ENCODE peak calls at places on chromosome 9, in ten cellular contexts. R is body of pancreas; C is GM12878; A is SK-MEL-5; Y is activated T-cell treated with anti-CD3 and anti-CD28 coated beads, Interleukin-2, amount 50 U/mL, for 72 hours; J is left cardiac atrium; E is T-helper 9 cell; W is ELR; N is NCI-H1417; T is hippocampal formation. P is an unnamed sample.

GRCh38 chr9:124594673-124595072 is 87.5 kb upstream of the NR5A1 start:
- DNase-seq in J (no peak), Y (no peak), N (no peak), E (no peak), A (peak; percentile 28), R (no peak), C (no peak), T (no peak), W (no peak), P (no peak)

GRCh38 chr9:16023466-16023865 is 470.6 kb downstream of the CCDC171 start:
- DNase-seq in E (no peak), A (no peak), Y (no peak), J (no peak), N (no peak), T (no peak), W (peak; percentile 86), C (no peak), R (no peak), P (no peak)

GRCh38 chr9:97997330-97998276 is 14.5 kb downstream of the ANP32B start:
- DNase-seq in J (no peak), Y (no peak), E (no peak), W (no peak), N (no peak), R (no peak), A (no peak), T (no peak), C (no peak), P (peak; percentile 51)

GRCh38 chr9:77753183-77753582 is 105.1 kb upstream of the GNA14 start:
- DNase-seq in Y (no peak), W (no peak), N (no peak), A (no peak), C (no peak), E (no peak), R (no peak), J (no peak), T (no peak), P (no peak)

GRCh38 chr9:127910613-127911205 is 6.1 kb downstream of the ST6GALNAC4 start:
- DNase-seq in J (no peak), C (no peak), N (no peak), R (no peak), Y (no peak), T (no peak), A (no peak), W (peak; percentile 51), E (no peak), P (no peak)

GRCh38 chr9:121751686-121752445 is 100.4 kb downstream of the DAB2IP start:
- DNase-seq in T (no peak), N (no peak), J (no peak), A (no peak), C (no peak), Y (no peak), E (no peak), W (no peak), R (no peak), P (no peak)

GRCh38 chr9:36284226-36284625 is 26.0 kb upstream of the GNE start:
- DNase-seq in Y (no peak), R (no peak), W (peak; percentile 63), N (no peak), A (no peak), C (no peak), J (no peak), E (no peak), T (no peak), P (no peak)

GRCh38 chr9:6758418-6759113 is 793 bp downstream of the KDM4C start:
- DNase-seq in C (no peak), A (peak; percentile 28), R (peak; percentile 66), N (no peak), W (peak; percentile 67), E (peak; percentile 48), J (peak; percentile 54), T (peak; percentile 38), Y (peak; percentile 53), P (peak; percentile 75)

GRCh38 chr9:132671620-132672412 is 1.6 kb downstream of the GTF3C4 start:
- DNase-seq in C (no peak), R (no peak), N (no peak), J (no peak), Y (no peak), E (no peak), A (no peak), T (no peak), W (peak; percentile 79), P (no peak)

GRCh38 chr9:134644715-134645606 is 3.4 kb downstream of the COL5A1 start:
- DNase-seq in N (no peak), Y (no peak), R (peak; percentile 50), A (no peak), C (no peak), E (no peak), T (no peak), W (peak; percentile 96), J (peak; percentile 78), P (peak; percentile 86)

GRCh38 chr9:119905706-119906105 is 536.5 kb upstream of the BRINP1 start:
- DNase-seq in A (no peak), T (no peak), J (no peak), N (peak; percentile 55), R (no peak), C (no peak), E (no peak), W (no peak), Y (no peak), P (no peak)

GRCh38 chr9:127878001-127878651 is 651 bp upstream of the AK1 start:
- DNase-seq in C (no peak), J (no peak), Y (no peak), E (no peak), R (no peak), A (no peak), N (no peak), T (no peak), W (no peak), P (no peak)

GRCh38 chr9:100602302-100602930 is 24.5 kb downstream of the CAVIN4 start:
- DNase-seq in A (peak; percentile 80), J (no peak), W (peak; percentile 70), E (no peak), N (peak; percentile 70), C (no peak), Y (no peak), R (peak; percentile 62), T (peak; percentile 40), P (no peak)

GRCh38 chr9:94945191-94946144 is 219.0 kb downstream of the AOPEP start:
- DNase-seq in E (no peak), C (no peak), R (peak; percentile 35), A (no peak), T (peak; percentile 70), Y (no peak), J (peak; percentile 70), W (peak; percentile 88), N (no peak), P (peak; percentile 60)

GRCh38 chr9:26809795-26810194 is 82.8 kb downstream of the CAAP1 start:
- DNase-seq in C (no peak), T (no peak), Y (no peak), A (no peak), E (no peak), J (no peak), W (peak; percentile 68), R (no peak), N (no peak), P (no peak)

GRCh38 chr9:111691686-111692329 is 30.4 kb downstream of the GNG10 start:
- DNase-seq in T (peak; percentile 47), J (no peak), N (no peak), A (peak; percentile 81), W (peak; percentile 67), R (no peak), E (no peak), Y (no peak), C (no peak), P (no peak)

GRCh38 chr9:108125541-108125940 is 636.0 kb upstream of the KLF4 start:
- DNase-seq in N (no peak), T (no peak), W (peak; percentile 15), J (no peak), R (no peak), C (no peak), A (peak; percentile 60), E (no peak), Y (no peak), P (no peak)

GRCh38 chr9:101119206-101119819 is 90.8 kb downstream of the PLPPR1 start:
- DNase-seq in C (no peak), N (peak; percentile 73), A (peak; percentile 68), Y (peak; percentile 28), T (peak; percentile 77), W (peak; percentile 35), E (no peak), J (peak; percentile 32), R (peak; percentile 79), P (peak; percentile 21)

GRCh38 chr9:77215874-77216273 is 38.5 kb downstream of the VPS13A start:
- DNase-seq in Y (no peak), W (peak; percentile 28), C (no peak), N (no peak), R (no peak), T (peak; percentile 56), E (no peak), J (no peak), A (peak; percentile 53), P (no peak)

GRCh38 chr9:89179535-89179919 is 909 bp upstream of the SHC3 start:
- DNase-seq in W (peak; percentile 40), N (no peak), C (no peak), Y (no peak), E (no peak), T (no peak), R (no peak), A (no peak), J (no peak), P (peak; percentile 18)

GRCh38 chr9:129823163-129823933 is 588 bp downstream of the TOR1A start:
- DNase-seq in Y (peak; percentile 36), C (no peak), J (no peak), N (no peak), E (peak; percentile 8), T (no peak), A (peak; percentile 16), W (peak; percentile 67), R (peak; percentile 24), P (no peak)

GRCh38 chr9:36113999-36114398 is 22.5 kb upstream of the GLIPR2 start:
- DNase-seq in J (no peak), T (no peak), E (no peak), C (no peak), N (no peak), R (no peak), Y (no peak), A (no peak), W (no peak), P (no peak)